ENCODE peak calls at places on chromosomes 5 and 9, in five cellular contexts. One of them, this sample, is unnamed.

GRCh38 chr5:86881493-86882090 is 263.9 kb downstream of the COX7C start:
- DNase-seq in HepG2: no peak
- DNase-seq in GM23248: no peak
- DNase-seq in A172: no peak
- DNase-seq in smooth muscle cell of the brain vasculature: no peak
- DNase-seq in this sample: no peak

GRCh38 chr5:30355675-30356074 is 837.8 kb upstream of the CDH6 start:
- DNase-seq in HepG2: no peak
- DNase-seq in smooth muscle cell of the brain vasculature: no peak
- DNase-seq in A172: no peak
- DNase-seq in GM23248: no peak
- DNase-seq in this sample: no peak

GRCh38 chr5:132445930-132446329 is 44.6 kb downstream of the IRF1 start:
- DNase-seq in GM23248: no peak
- DNase-seq in HepG2: no peak
- DNase-seq in A172: no peak
- DNase-seq in smooth muscle cell of the brain vasculature: no peak
- DNase-seq in this sample: no peak

GRCh38 chr5:176870110-176870591 is 29.0 kb downstream of the HK3 start:
- DNase-seq in A172: peak
- DNase-seq in smooth muscle cell of the brain vasculature: no peak
- DNase-seq in GM23248: peak
- DNase-seq in HepG2: peak
- DNase-seq in this sample: no peak

GRCh38 chr9:131469951-131470350 is 32.8 kb upstream of the POMT1 start:
- DNase-seq in HepG2: no peak
- DNase-seq in GM23248: no peak
- DNase-seq in A172: no peak
- DNase-seq in smooth muscle cell of the brain vasculature: no peak
- DNase-seq in this sample: peak

GRCh38 chr5:137629646-137630045 is 106.2 kb downstream of the KLHL3 start:
- DNase-seq in smooth muscle cell of the brain vasculature: peak
- DNase-seq in GM23248: peak
- DNase-seq in A172: peak
- DNase-seq in HepG2: peak
- DNase-seq in this sample: no peak

GRCh38 chr5:1204693-1205242 is 3.4 kb downstream of the SLC6A19 start:
- DNase-seq in HepG2: peak
- DNase-seq in A172: peak
- DNase-seq in GM23248: peak
- DNase-seq in smooth muscle cell of the brain vasculature: no peak
- DNase-seq in this sample: no peak

GRCh38 chr5:107389769-107390168 is 281.0 kb downstream of the EFNA5 start:
- DNase-seq in HepG2: no peak
- DNase-seq in A172: no peak
- DNase-seq in smooth muscle cell of the brain vasculature: no peak
- DNase-seq in GM23248: no peak
- DNase-seq in this sample: no peak

GRCh38 chr5:153222956-153223355 is 267.5 kb upstream of the GRIA1 start:
- DNase-seq in A172: peak
- DNase-seq in smooth muscle cell of the brain vasculature: no peak
- DNase-seq in GM23248: peak
- DNase-seq in HepG2: no peak
- DNase-seq in this sample: no peak

GRCh38 chr5:34014614-34015013 is 6.8 kb upstream of the AMACR start:
- DNase-seq in A172: no peak
- DNase-seq in smooth muscle cell of the brain vasculature: no peak
- DNase-seq in HepG2: no peak
- DNase-seq in GM23248: no peak
- DNase-seq in this sample: no peak

GRCh38 chr5:77077821-77078176 is 9.3 kb downstream of the ZBED3 start:
- DNase-seq in A172: no peak
- DNase-seq in HepG2: no peak
- DNase-seq in GM23248: no peak
- DNase-seq in smooth muscle cell of the brain vasculature: no peak
- DNase-seq in this sample: no peak

GRCh38 chr5:96829336-96829735 is 21.6 kb upstream of the ERAP1 start:
- DNase-seq in GM23248: no peak
- DNase-seq in smooth muscle cell of the brain vasculature: no peak
- DNase-seq in A172: no peak
- DNase-seq in HepG2: no peak
- DNase-seq in this sample: no peak

GRCh38 chr5:218457-219289 is 553 bp downstream of the SDHA start:
- DNase-seq in smooth muscle cell of the brain vasculature: no peak
- DNase-seq in HepG2: peak
- DNase-seq in GM23248: peak
- DNase-seq in A172: no peak
- DNase-seq in this sample: peak